ENCODE peak calls at places on chromosome 11, in four cellular contexts. One of them, this sample, is unnamed.

GRCh38 chr11:1765871-1766718 is 2.4 kb upstream of the CTSD start:
- DNase-seq in MM.1S: no peak
- DNase-seq in hepatocyte: no peak
- DNase-seq in mammary epithelial cell: no peak
- DNase-seq in this sample: peak; percentile 62

GRCh38 chr11:74141274-74141695 is 29.5 kb downstream of the C2CD3 start:
- DNase-seq in MM.1S: no peak
- DNase-seq in hepatocyte: peak; percentile 5
- DNase-seq in mammary epithelial cell: peak; percentile 82
- DNase-seq in this sample: no peak

GRCh38 chr11:5922749-5923426 is 19.2 kb upstream of the OR56A3 start:
- DNase-seq in MM.1S: no peak
- DNase-seq in mammary epithelial cell: peak; percentile 94
- DNase-seq in hepatocyte: no peak
- DNase-seq in this sample: no peak

GRCh38 chr11:66119348-66120133 is 49.5 kb downstream of the PACS1 start:
- DNase-seq in MM.1S: no peak
- DNase-seq in hepatocyte: peak; percentile 66
- DNase-seq in mammary epithelial cell: peak; percentile 77
- DNase-seq in this sample: no peak

GRCh38 chr11:109845437-109845836 is 247.8 kb upstream of the ZC3H12C start:
- DNase-seq in MM.1S: no peak
- DNase-seq in mammary epithelial cell: no peak
- DNase-seq in hepatocyte: no peak
- DNase-seq in this sample: no peak

GRCh38 chr11:12066799-12067508 is 43.4 kb upstream of the MICAL2 start:
- DNase-seq in MM.1S: no peak
- DNase-seq in hepatocyte: peak; percentile 76
- DNase-seq in mammary epithelial cell: peak; percentile 49
- DNase-seq in this sample: no peak

GRCh38 chr11:7004482-7004881 is 15.7 kb downstream of the ZNF214 start:
- DNase-seq in MM.1S: no peak
- DNase-seq in mammary epithelial cell: peak; percentile 61
- DNase-seq in hepatocyte: no peak
- DNase-seq in this sample: no peak

GRCh38 chr11:122170815-122171475 is 54.9 kb upstream of the BLID start:
- DNase-seq in hepatocyte: no peak
- DNase-seq in mammary epithelial cell: peak; percentile 91
- DNase-seq in MM.1S: no peak
- DNase-seq in this sample: peak; percentile 83

GRCh38 chr11:16347928-16348685 is 8.2 kb downstream of the SOX6 start:
- DNase-seq in MM.1S: no peak
- DNase-seq in mammary epithelial cell: peak; percentile 30
- DNase-seq in hepatocyte: no peak
- DNase-seq in this sample: no peak

GRCh38 chr11:32895471-32895870 is 2.9 kb downstream of the QSER1 start:
- DNase-seq in hepatocyte: no peak
- DNase-seq in mammary epithelial cell: no peak
- DNase-seq in MM.1S: no peak
- DNase-seq in this sample: no peak

GRCh38 chr11:1826552-1827094 is 8.2 kb upstream of the SYT8 start:
- DNase-seq in mammary epithelial cell: peak; percentile 74
- DNase-seq in MM.1S: no peak
- DNase-seq in hepatocyte: no peak
- DNase-seq in this sample: peak; percentile 99

GRCh38 chr11:75056806-75057205 is 39.9 kb downstream of the OR2AT4 start:
- DNase-seq in mammary epithelial cell: no peak
- DNase-seq in MM.1S: no peak
- DNase-seq in hepatocyte: no peak
- DNase-seq in this sample: no peak

GRCh38 chr11:1878134-1879031 is 13.3 kb downstream of the PRR33 start:
- DNase-seq in mammary epithelial cell: no peak
- DNase-seq in hepatocyte: peak; percentile 66
- DNase-seq in MM.1S: no peak
- DNase-seq in this sample: peak; percentile 85

GRCh38 chr11:37320921-37321320 is 722.9 kb upstream of the RAG2 start:
- DNase-seq in MM.1S: no peak
- DNase-seq in hepatocyte: no peak
- DNase-seq in mammary epithelial cell: peak; percentile 88
- DNase-seq in this sample: no peak

GRCh38 chr11:75311858-75312288 is 39.6 kb downstream of the ARRB1 start:
- DNase-seq in mammary epithelial cell: no peak
- DNase-seq in hepatocyte: peak; percentile 73
- DNase-seq in MM.1S: no peak
- DNase-seq in this sample: peak; percentile 99

GRCh38 chr11:19931141-19931767 is 218.6 kb downstream of the NAV2 start:
- DNase-seq in hepatocyte: peak; percentile 74
- DNase-seq in MM.1S: no peak
- DNase-seq in mammary epithelial cell: no peak
- DNase-seq in this sample: no peak

GRCh38 chr11:6619021-6619745 is at the start of gene TPP1:
- DNase-seq in MM.1S: peak; percentile 89
- DNase-seq in mammary epithelial cell: peak; percentile 94
- DNase-seq in hepatocyte: peak; percentile 96
- DNase-seq in this sample: peak; percentile 100

GRCh38 chr11:106249857-106250256 is 172.4 kb downstream of the AASDHPPT start:
- DNase-seq in hepatocyte: peak; percentile 14
- DNase-seq in MM.1S: no peak
- DNase-seq in mammary epithelial cell: no peak
- DNase-seq in this sample: no peak

GRCh38 chr11:32003335-32003734 is 87.5 kb upstream of the RCN1 start:
- DNase-seq in hepatocyte: no peak
- DNase-seq in mammary epithelial cell: no peak
- DNase-seq in MM.1S: no peak
- DNase-seq in this sample: peak; percentile 58

GRCh38 chr11:45423475-45424081 is 137.4 kb upstream of the SYT13 start:
- DNase-seq in hepatocyte: no peak
- DNase-seq in MM.1S: no peak
- DNase-seq in mammary epithelial cell: no peak
- DNase-seq in this sample: no peak

GRCh38 chr11:63682045-63682915 is 980 bp downstream of the RTN3 start:
- DNase-seq in mammary epithelial cell: peak; percentile 25
- DNase-seq in MM.1S: no peak
- DNase-seq in hepatocyte: peak; percentile 42
- DNase-seq in this sample: peak; percentile 84

DNA sequence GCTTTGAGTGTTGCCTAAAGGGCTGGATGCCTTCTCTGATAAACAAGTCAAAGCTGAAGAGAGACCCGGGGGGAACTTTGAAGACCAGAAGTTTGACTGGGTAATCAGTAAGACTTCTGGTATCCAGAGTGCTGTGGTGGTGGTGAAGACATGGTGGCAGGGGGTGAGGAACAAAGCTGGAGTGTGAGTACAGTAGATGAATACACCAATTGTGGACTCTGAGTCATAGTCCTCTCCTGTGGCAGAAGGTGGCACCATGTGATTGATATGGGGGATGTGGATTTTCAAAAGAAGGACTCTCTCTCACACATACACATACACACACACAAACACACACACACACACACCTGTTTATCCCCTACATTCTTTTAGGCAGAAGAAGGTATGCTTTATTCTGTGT is 12.3 kb downstream of the MS4A6A start:
- DNase-seq in hepatocyte: no peak
- DNase-seq in MM.1S: no peak
- DNase-seq in mammary epithelial cell: peak; percentile 36
- DNase-seq in this sample: peak; percentile 9
- H3K4me3 ChIP-seq in hepatocyte: no peak overlapping the region
- H3K4me3 ChIP-seq in MM.1S: no peak overlapping the region
- H3K4me3 ChIP-seq in mammary epithelial cell: no peak overlapping the region
- H3K4me3 ChIP-seq in this sample: no peak overlapping the region

DNA sequence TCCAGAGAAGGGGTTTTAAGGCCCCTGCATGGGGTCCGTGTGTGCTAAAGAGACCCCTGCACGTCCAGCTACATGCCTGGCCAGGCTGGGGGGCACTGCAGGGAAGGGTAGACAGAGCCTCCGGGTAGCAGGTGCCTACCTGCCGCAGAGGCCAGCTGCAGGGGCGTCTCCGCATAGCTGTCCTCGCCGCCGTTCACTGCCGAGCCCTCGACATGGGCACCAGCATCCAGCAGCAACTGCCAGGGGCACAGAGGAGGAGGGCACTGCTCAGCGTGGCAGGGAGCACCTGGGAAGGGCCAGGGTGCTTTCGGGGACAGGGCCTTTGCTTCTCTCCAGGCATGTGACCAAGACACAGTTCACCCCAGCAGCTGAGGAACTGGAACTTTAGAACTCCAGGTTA is 59.7 kb downstream of the NAT10 start:
- DNase-seq in mammary epithelial cell: no peak
- DNase-seq in MM.1S: no peak
- DNase-seq in hepatocyte: no peak
- DNase-seq in this sample: peak; percentile 62
- TF ChIP-seq CTCF in mammary epithelial cell: no peak
- TF ChIP-seq CTCF in MM.1S: no peak
- TF ChIP-seq CTCF in hepatocyte: no peak
- TF ChIP-seq CTCF in this sample: no peak

GRCh38 chr11:78261367-78261766 is 72.6 kb downstream of the USP35 start:
- DNase-seq in MM.1S: no peak
- DNase-seq in hepatocyte: no peak
- DNase-seq in mammary epithelial cell: no peak
- DNase-seq in this sample: no peak
- H2AFZ ChIP-seq in MM.1S: no peak overlapping the region
- H2AFZ ChIP-seq in hepatocyte: no peak overlapping the region
- H2AFZ ChIP-seq in mammary epithelial cell: no peak overlapping the region
- H2AFZ ChIP-seq in this sample: no peak overlapping the region

GRCh38 chr11:112958670-112959069 is 2.5 kb upstream of the NCAM1 start:
- DNase-seq in mammary epithelial cell: peak; percentile 21
- DNase-seq in MM.1S: no peak
- DNase-seq in hepatocyte: no peak
- DNase-seq in this sample: peak; percentile 19

GRCh38 chr11:112961146-112961668 is at the start of gene NCAM1:
- DNase-seq in hepatocyte: peak; percentile 83
- DNase-seq in MM.1S: peak; percentile 62
- DNase-seq in mammary epithelial cell: peak; percentile 61
- DNase-seq in this sample: peak; percentile 69

GRCh38 chr11:112963368-112963955 is 2.2 kb downstream of the NCAM1 start:
- DNase-seq in MM.1S: no peak
- DNase-seq in mammary epithelial cell: no peak
- DNase-seq in hepatocyte: peak; percentile 27
- DNase-seq in this sample: peak; percentile 13

GRCh38 chr11:112962854-112963367 is 1.7 kb downstream of the NCAM1 start:
- DNase-seq in mammary epithelial cell: no peak
- DNase-seq in hepatocyte: peak; percentile 63
- DNase-seq in MM.1S: no peak
- DNase-seq in this sample: peak; percentile 79

GRCh38 chr11:112961751-112962747 is 829 bp downstream of the NCAM1 start:
- DNase-seq in hepatocyte: peak; percentile 28
- DNase-seq in MM.1S: no peak
- DNase-seq in mammary epithelial cell: no peak
- DNase-seq in this sample: peak; percentile 69
- H3K4me3 ChIP-seq in hepatocyte: peak overlapping the region; percentile 39
- H3K4me3 ChIP-seq in MM.1S: peak overlapping the region; percentile 76
- H3K4me3 ChIP-seq in mammary epithelial cell: peak overlapping the region; percentile 38
- H3K4me3 ChIP-seq in this sample: peak overlapping the region; percentile 59

DNA sequence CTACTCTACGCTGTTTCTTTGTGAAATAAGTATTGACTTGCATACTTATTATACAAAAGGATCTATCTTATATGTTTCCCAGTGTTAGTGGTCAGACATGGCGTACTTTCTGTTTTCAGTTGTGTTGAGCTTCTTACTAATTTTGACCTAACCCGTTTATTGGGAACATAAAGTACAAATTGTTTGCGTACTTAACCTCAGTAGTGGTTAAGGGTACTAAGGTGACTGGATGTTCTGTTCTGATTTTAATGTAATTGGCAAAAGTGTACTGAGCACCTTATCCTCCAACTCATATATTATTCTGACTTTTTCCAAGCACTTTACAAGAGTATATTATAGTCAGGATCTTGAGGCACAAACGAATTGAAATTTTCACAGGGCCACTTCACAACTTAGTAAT is 17.2 kb downstream of the TBCEL start:
- DNase-seq in MM.1S: no peak
- DNase-seq in mammary epithelial cell: no peak
- DNase-seq in hepatocyte: no peak
- DNase-seq in this sample: no peak
- TF ChIP-seq CTCF in MM.1S: no peak
- TF ChIP-seq CTCF in mammary epithelial cell: no peak
- TF ChIP-seq CTCF in hepatocyte: no peak
- TF ChIP-seq CTCF in this sample: no peak

This sample was measured in osteoblast.